ENCODE peak calls at places on chromosomes 2 and 18, in nine cellular contexts. W is CD4-positive, alpha-beta memory T cell; T is sigmoid colon; F is right lobe of liver; S is endodermal cell; M is kidney epithelial cell; X is pancreas; A is PC-3; Y is CD8-positive, alpha-beta T cell. G is an unnamed sample.

GRCh38 chr2:9230051-9230802 is 23.6 kb downstream of the ASAP2 start:
- DNase-seq in F (no peak), W (no peak), T (peak; percentile 78), Y (no peak), S (no peak), A (no peak), X (no peak), M (no peak), G (peak; percentile 73)

GRCh38 chr2:127486247-127486912 is 39.9 kb downstream of the IWS1 start:
- DNase-seq in F (no peak), W (no peak), M (no peak), A (no peak), S (no peak), T (no peak), Y (no peak), X (no peak), G (no peak)

GRCh38 chr18:12278765-12279682 is 24.9 kb downstream of the CIDEA start:
- DNase-seq in Y (no peak), T (peak; percentile 98), F (peak; percentile 70), X (no peak), S (peak; percentile 94), M (peak; percentile 82), W (no peak), A (no peak), G (peak; percentile 86)

GRCh38 chr2:70029814-70030409 is 57.4 kb upstream of the PCBP1 start:
- DNase-seq in F (no peak), T (peak; percentile 91), Y (no peak), S (peak; percentile 84), W (no peak), X (no peak), M (peak; percentile 16), A (no peak), G (peak; percentile 54)

GRCh38 chr2:234304945-234305344 is 191.9 kb downstream of the ARL4C start:
- DNase-seq in W (no peak), Y (no peak), X (no peak), T (no peak), M (no peak), F (no peak), S (peak; percentile 86), A (peak; percentile 64), G (no peak)

GRCh38 chr2:108988796-108989713 is at the start of gene EDAR:
- DNase-seq in X (no peak), W (no peak), Y (peak; percentile 52), S (peak; percentile 93), F (no peak), T (no peak), A (peak; percentile 77), M (no peak), G (peak; percentile 23)

GRCh38 chr2:105135436-105135835 is 97.6 kb downstream of the MRPS9 start:
- DNase-seq in Y (no peak), T (no peak), X (no peak), A (no peak), F (no peak), W (no peak), S (no peak), M (no peak), G (no peak)

GRCh38 chr2:111122631-111123421 is 2.1 kb downstream of the BCL2L11 start:
- DNase-seq in S (peak; percentile 91), A (peak; percentile 70), W (peak; percentile 46), T (peak; percentile 94), Y (peak; percentile 34), M (no peak), F (peak; percentile 97), X (peak; percentile 94), G (peak; percentile 85)

GRCh38 chr2:205865794-205866490 is 183.6 kb downstream of the NRP2 start:
- DNase-seq in F (no peak), Y (no peak), S (no peak), A (peak; percentile 46), T (peak; percentile 70), X (no peak), W (no peak), M (peak; percentile 62), G (no peak)

GRCh38 chr18:79173742-79174141 is 104.5 kb downstream of the ATP9B start:
- DNase-seq in S (no peak), F (no peak), M (no peak), W (no peak), T (no peak), Y (no peak), A (no peak), X (no peak), G (no peak)

GRCh38 chr2:156901373-156902031 is 356.0 kb upstream of the GALNT5 start:
- DNase-seq in A (peak; percentile 54), X (no peak), Y (no peak), S (no peak), M (no peak), W (no peak), T (no peak), F (no peak), G (no peak)

GRCh38 chr2:228697456-228697855 is 516.0 kb upstream of the SPHKAP start:
- DNase-seq in S (no peak), M (no peak), Y (no peak), X (no peak), W (no peak), T (no peak), F (no peak), A (no peak), G (no peak)

GRCh38 chr2:133511679-133512078 is 56.6 kb downstream of the NCKAP5 start:
- DNase-seq in F (peak; percentile 76), A (no peak), S (no peak), X (no peak), Y (no peak), T (no peak), M (no peak), W (no peak), G (no peak)

GRCh38 chr2:240479111-240479501 is 43.6 kb downstream of the GPC1 start:
- DNase-seq in F (no peak), Y (no peak), W (no peak), A (no peak), T (peak; percentile 40), S (peak; percentile 29), X (peak; percentile 54), M (no peak), G (no peak)

GRCh38 chr2:159003555-159003954 is 35.1 kb downstream of the TANC1 start:
- DNase-seq in A (no peak), F (no peak), S (no peak), W (no peak), X (no peak), T (no peak), Y (no peak), M (no peak), G (no peak)

GRCh38 chr2:135836596-135836995 is 388 bp downstream of the LCT start:
- DNase-seq in Y (no peak), X (no peak), T (no peak), M (no peak), W (no peak), S (no peak), A (no peak), F (no peak), G (no peak)

GRCh38 chr2:105910497-105911238 is 166.0 kb downstream of the NCK2 start:
- DNase-seq in F (no peak), X (no peak), T (no peak), W (no peak), Y (no peak), A (no peak), M (no peak), S (no peak), G (no peak)

GRCh38 chr2:238571626-238572372 is 145.1 kb downstream of the ASB1 start:
- DNase-seq in M (no peak), S (no peak), Y (no peak), T (no peak), X (no peak), A (no peak), W (no peak), F (no peak), G (no peak)

DNA sequence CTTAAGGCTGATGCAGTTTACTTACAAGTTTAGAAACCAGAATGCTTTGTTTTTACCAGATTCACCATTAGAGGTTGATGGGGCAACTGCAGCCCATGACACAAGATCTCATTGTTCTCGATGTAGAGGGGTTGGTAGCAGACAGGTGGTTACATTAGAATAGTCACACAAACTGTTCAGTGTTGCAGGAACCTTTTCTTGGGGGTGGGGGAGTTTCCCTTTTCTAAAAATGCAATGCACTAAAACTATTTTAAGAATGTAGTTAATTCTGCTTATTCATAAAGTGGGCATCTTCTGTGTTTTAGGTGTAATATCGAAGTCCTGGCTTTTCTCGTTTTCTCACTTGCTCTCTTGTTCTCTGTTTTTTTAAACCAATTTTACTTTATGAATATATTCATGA is 99.4 kb upstream of the IL1R2 start:
- DNase-seq in F (no peak), X (no peak), M (no peak), T (no peak), W (no peak), S (no peak), A (no peak), Y (no peak), G (no peak)
- H3K36me3 ChIP-seq in F (peaks cover 7% of the 10 kb centered on the region), X (no peaks in the 10 kb centered on the region), M (peaks cover 3% of the 10 kb centered on the region), T (peaks cover 66% of the 10 kb centered on the region), W (peaks cover 46% of the 10 kb centered on the region), S (peaks cover 77% of the 10 kb centered on the region), A (peaks cover 77% of the 10 kb centered on the region), Y (peaks cover 19% of the 10 kb centered on the region), G (peaks cover 73% of the 10 kb centered on the region)

DNA sequence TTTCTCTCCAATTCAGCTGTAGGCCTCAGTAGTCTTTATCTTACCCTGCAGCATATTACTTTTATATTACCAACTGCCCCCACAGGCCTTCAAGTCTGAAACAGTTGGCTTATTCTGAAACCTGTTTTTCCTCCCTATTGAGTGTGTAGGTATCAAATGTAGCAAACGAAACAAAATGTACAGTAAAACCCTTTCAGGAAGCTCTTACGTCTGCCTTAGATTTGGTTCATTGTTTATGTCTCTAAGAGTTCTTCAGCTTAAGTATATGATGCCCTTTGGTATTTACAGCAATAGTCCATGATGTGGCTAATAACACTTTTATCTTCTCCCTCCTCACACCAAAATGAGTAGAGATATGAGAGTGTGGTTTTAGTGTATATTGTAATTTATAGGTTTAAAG is 108.9 kb downstream of the DOCK10 start:
- DNase-seq in F (no peak), S (no peak), W (no peak), M (no peak), A (no peak), X (no peak), T (no peak), Y (no peak), G (no peak)
- H3K36me3 ChIP-seq in F (no peaks in the 10 kb centered on the region), S (no peaks in the 10 kb centered on the region), W (peaks cover 13% of the 10 kb centered on the region), M (no peaks in the 10 kb centered on the region), A (no peaks in the 10 kb centered on the region), X (no peaks in the 10 kb centered on the region), T (no peaks in the 10 kb centered on the region), Y (peaks cover 11% of the 10 kb centered on the region), G (no peaks in the 10 kb centered on the region)

GRCh38 chr2:26237868-26238267 is 6.6 kb downstream of the HADHA start:
- DNase-seq in A (no peak), X (no peak), F (no peak), M (no peak), S (no peak), Y (no peak), W (no peak), T (no peak), G (no peak)
- H3K36me3 ChIP-seq in A (peaks cover 37% of the 10 kb centered on the region), X (peaks cover 24% of the 10 kb centered on the region), F (peaks cover 40% of the 10 kb centered on the region), M (no peaks in the 10 kb centered on the region), S (peaks cover 58% of the 10 kb centered on the region), Y (peaks cover 26% of the 10 kb centered on the region), W (peaks cover 32% of the 10 kb centered on the region), T (peaks cover 59% of the 10 kb centered on the region), G (peaks cover 58% of the 10 kb centered on the region)

DNA sequence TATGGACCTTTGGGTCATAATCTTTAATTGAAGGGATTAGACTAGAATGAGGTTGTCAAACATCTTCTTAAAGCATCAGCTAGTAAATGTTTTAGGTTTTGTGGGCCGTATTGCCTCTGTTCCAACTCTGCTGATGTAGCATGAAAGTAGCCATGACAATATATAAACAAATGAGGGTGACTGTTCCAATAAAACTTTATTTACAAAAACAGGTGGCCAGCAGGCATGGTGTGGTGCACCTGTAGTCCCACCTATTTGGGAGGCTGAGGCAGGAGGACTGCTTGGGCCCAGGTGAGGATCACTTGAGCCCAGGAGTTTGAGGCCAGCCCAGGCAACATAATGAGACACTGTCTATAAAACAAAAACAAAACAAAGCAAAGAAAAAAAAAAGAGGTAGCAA is 18.4 kb downstream of the LIPG start:
- DNase-seq in M (no peak), W (no peak), A (no peak), T (no peak), X (no peak), F (no peak), S (peak; percentile 10), Y (no peak), G (no peak)
- H3K36me3 ChIP-seq in M (peaks cover 6% of the 10 kb centered on the region), W (no peaks in the 10 kb centered on the region), A (no peaks in the 10 kb centered on the region), T (no peaks in the 10 kb centered on the region), X (no peaks in the 10 kb centered on the region), F (peaks cover 63% of the 10 kb centered on the region), S (no peaks in the 10 kb centered on the region), Y (no peaks in the 10 kb centered on the region), G (no peaks in the 10 kb centered on the region)